ENCODE peak calls at places on chromosomes 11 and 22, in five cellular contexts. Z is adrenal gland, M is heart right ventricle, G is AG04450, K is MM.1S. B is an unnamed sample.

GRCh38 chr11:87463486-87464102 is 425.9 kb downstream of the TMEM135 start:
- DNase-seq in Z (no peak), M (no peak), G (no peak), K (peak), B (no peak)

GRCh38 chr22:19955241-19956128 is 13.9 kb upstream of the TXNRD2 start:
- DNase-seq in Z (no peak), M (no peak), G (no peak), K (no peak), B (no peak)

GRCh38 chr11:81658722-81659121 is 1074.9 kb downstream of the FAM181B start:
- DNase-seq in Z (no peak), M (no peak), G (no peak), K (peak), B (no peak)

GRCh38 chr11:124978316-124978715 is 24.3 kb downstream of the CCDC15 start:
- DNase-seq in Z (no peak), M (no peak), G (no peak), K (no peak), B (no peak)

GRCh38 chr11:10407749-10408472 is 47.2 kb upstream of the AMPD3 start:
- DNase-seq in Z (peak), M (peak), G (no peak), K (no peak), B (no peak)

GRCh38 chr11:6200975-6201374 is 2.0 kb downstream of the OR52W1 start:
- DNase-seq in Z (peak), M (peak), G (no peak), K (no peak), B (no peak)

GRCh38 chr11:57901278-57901677 is 122.4 kb upstream of the OR9Q1 start:
- DNase-seq in Z (no peak), M (no peak), G (no peak), K (no peak), B (no peak)

GRCh38 chr11:64685536-64685935 is 37.5 kb downstream of the NRXN2 start:
- DNase-seq in Z (no peak), M (no peak), G (no peak), K (no peak), B (no peak)

GRCh38 chr11:66867425-66868040 is 10.7 kb downstream of the LRFN4 start:
- DNase-seq in Z (no peak), M (no peak), G (no peak), K (no peak), B (no peak)

GRCh38 chr11:77039491-77040400 is 5.5 kb downstream of the B3GNT6 start:
- DNase-seq in Z (peak), M (peak), G (no peak), K (no peak), B (no peak)

GRCh38 chr11:12394601-12395000 is 17.2 kb downstream of the PARVA start:
- DNase-seq in Z (no peak), M (no peak), G (no peak), K (no peak), B (no peak)

GRCh38 chr11:46248270-46249102 is 29.0 kb upstream of the CREB3L1 start:
- DNase-seq in Z (no peak), M (no peak), G (peak), K (no peak), B (no peak)

GRCh38 chr11:34546511-34547206 is 33.1 kb upstream of the ELF5 start:
- DNase-seq in Z (no peak), M (no peak), G (no peak), K (peak), B (peak)

GRCh38 chr11:78860720-78861422 is 286.2 kb upstream of the NARS2 start:
- DNase-seq in Z (no peak), M (no peak), G (no peak), K (peak), B (no peak)

GRCh38 chr11:10477690-10478046 is 22.6 kb downstream of the AMPD3 start:
- DNase-seq in Z (peak), M (no peak), G (no peak), K (no peak), B (no peak)

GRCh38 chr11:128568166-128568778 is 19.1 kb downstream of the ETS1 start:
- DNase-seq in Z (peak), M (no peak), G (no peak), K (no peak), B (no peak)

GRCh38 chr11:123202155-123202714 is 7.2 kb upstream of the CLMP start:
- DNase-seq in Z (peak), M (no peak), G (no peak), K (no peak), B (no peak)
- H3K4me3 ChIP-seq in Z (no peak), M (no peak), G (no peak), K (no peak), B (no peak)

GRCh38 chr11:83540112-83540675 is 254.0 kb upstream of the CCDC90B start:
- DNase-seq in Z (no peak), M (no peak), G (peak), K (no peak), B (no peak)
- H3K27ac ChIP-seq in Z (no peak), M (no peak), G (no peak), K (no peak), B (no peak)

GRCh38 chr11:85809191-85809590 is 1.8 kb downstream of the SYTL2 start:
- DNase-seq in Z (no peak), M (no peak), G (no peak), K (no peak), B (no peak)
- H3K4me3 ChIP-seq in Z (no peak), M (no peak), G (peak), K (no peak), B (peak)

DNA sequence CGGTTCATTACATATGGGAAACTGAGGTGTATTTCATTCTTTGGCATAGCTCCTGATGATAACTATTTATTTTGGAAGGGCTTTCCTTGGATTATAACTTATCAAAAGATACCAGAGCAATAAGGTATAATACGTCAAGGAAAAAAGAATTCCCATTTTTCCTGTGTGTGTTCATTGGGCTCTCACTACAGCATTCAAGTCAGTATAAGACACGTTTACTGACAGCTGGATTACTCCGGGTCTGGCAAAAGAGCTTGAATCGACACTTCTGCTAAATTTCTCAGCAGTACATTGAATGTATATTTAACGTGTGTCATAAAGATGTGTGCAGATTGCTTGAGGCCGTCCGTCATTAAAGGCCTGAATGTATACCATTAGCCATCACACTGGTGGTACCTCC is 163.4 kb downstream of the NCAM1 start:
- DNase-seq in Z (no peak), M (no peak), G (no peak), K (no peak), B (no peak)
- H3K27ac ChIP-seq in Z (no peak), M (no peak), G (no peak), K (no peak), B (no peak)

DNA sequence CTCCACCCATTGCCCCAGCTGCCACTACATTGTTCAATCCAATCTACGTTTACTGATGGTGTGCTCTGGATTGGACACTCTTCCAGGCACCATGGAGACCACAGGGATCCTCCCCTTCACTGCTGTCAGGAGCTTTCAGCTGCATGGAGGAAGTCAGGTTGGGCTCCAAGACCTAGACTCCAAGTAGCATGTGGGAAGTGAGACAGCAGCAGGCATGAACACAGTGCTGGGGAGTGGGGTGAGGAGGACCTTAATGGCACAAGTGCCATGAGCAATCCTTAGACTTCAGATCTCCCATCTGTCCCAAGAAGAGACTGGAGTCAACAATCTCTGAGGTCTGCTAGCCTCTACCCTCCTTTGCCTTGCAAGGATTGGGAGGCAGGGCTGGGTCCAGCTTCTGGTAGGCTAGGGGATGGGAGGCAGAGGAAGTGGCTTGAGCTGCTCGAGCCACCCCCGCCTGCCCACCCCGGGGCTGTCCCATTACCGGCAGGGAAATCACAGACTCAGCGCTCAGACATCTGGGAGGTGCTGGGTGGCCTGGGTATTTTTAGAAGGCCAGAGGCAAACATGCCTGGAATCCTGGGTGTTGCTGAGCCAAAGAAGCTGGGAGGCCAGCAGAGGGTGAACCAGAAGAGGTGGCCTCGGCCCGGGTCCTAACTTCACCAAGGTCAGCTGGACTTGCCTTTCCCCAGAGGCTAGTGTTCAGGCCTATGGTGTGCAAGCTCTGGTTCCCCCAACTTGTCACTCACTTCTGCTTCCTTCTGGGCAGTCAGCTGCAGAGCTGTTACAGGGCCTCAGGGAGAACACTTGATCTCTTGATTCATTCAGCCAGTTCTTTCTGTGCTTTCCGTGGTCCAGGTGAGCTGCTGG is 15.3 kb upstream of the FCHSD2 start:
- DNase-seq in Z (peak), M (peak), G (peak), K (peak), B (peak)
- H3K4me3 ChIP-seq in Z (no peak), M (no peak), G (no peak), K (peak), B (no peak)

DNA sequence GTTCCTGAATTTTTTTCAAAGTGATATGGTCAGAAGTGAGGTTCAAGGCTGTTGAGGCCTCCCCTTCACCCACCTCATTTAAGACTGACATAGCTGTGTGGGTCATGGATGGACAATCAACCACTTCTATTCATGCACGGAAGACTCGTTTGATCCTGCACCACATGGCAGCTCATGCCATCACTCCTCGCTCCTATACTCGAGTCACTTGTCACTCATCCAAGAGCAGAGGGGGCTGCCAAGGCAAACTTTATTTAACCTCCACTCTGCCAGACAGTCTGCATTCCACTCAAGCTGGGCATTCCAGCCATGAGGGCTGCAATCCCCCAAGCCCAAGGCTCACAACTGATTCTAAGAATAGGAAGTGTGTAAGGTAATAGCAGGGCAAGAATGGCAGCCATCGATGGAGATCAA is 34.1 kb downstream of the SNX19 start:
- DNase-seq in Z (no peak), M (peak), G (no peak), K (no peak), B (peak)
- H3K27ac ChIP-seq in Z (no peak), M (no peak), G (no peak), K (no peak), B (peak)

DNA sequence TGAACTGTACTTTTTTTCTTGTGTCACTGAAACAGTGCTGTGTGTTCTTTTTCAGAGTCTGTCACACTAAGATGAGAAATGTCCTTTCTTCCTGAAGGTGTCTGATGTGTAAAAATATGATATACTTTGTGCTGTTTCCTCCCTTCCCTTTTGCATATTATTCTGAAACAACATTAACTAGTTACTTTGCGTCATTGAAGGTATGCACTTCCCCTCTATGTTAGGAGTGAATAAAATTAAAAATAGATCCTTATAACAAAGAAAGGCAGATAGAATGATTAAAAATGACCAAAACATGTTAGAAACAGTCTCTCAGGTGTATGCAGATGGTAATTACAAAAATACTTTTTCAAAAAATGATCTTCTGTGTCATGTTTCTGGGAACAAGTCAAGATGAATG is 1.6 kb upstream of the RAB30 start:
- DNase-seq in Z (no peak), M (no peak), G (no peak), K (no peak), B (no peak)
- H3K4me3 ChIP-seq in Z (no peak), M (peak), G (peak), K (peak), B (peak)